ENCODE peak calls at places on chromosomes 4 and X, in five cellular contexts. F, B, U, H and P are unnamed samples.

GRCh38 chr4:172996571-172997216 is 171.9 kb upstream of the GALNT7 start:
- DNase-seq in F (no peak), U (no peak), H (no peak), B (no peak), P (peak)

GRCh38 chr4:4394644-4395043 is 7.7 kb downstream of the NSG1 start:
- DNase-seq in F (no peak), B (no peak), H (no peak), U (no peak), P (peak)

GRCh38 chrX:136627381-136627780 is 20.6 kb upstream of the CD40LG start:
- DNase-seq in U (no peak), F (no peak), B (no peak), H (no peak), P (no peak)

GRCh38 chr4:187235456-187236170 is 512.0 kb upstream of the FAT1 start:
- DNase-seq in H (no peak), U (no peak), F (no peak), B (no peak), P (no peak)

GRCh38 chrX:68648960-68649359 is 1.5 kb downstream of the STARD8 start:
- DNase-seq in B (no peak), H (peak), U (no peak), F (no peak), P (peak)

GRCh38 chrX:154738013-154738738 is 12.7 kb downstream of the GAB3 start:
- DNase-seq in F (peak), U (no peak), B (no peak), H (no peak), P (peak)

GRCh38 chr4:182775075-182775474 is 142.1 kb downstream of the DCTD start:
- DNase-seq in B (no peak), F (no peak), U (no peak), H (no peak), P (no peak)

GRCh38 chrX:1542994-1543725 is 6.2 kb upstream of the P2RY8 start:
- DNase-seq in U (no peak), H (no peak), F (no peak), B (no peak), P (no peak)

GRCh38 chrX:110509778-110510510 is 151.3 kb downstream of the RTL9 start:
- DNase-seq in B (no peak), H (peak), F (no peak), U (no peak), P (peak)

GRCh38 chr4:136920092-136920491 is 612.2 kb downstream of the PCDH18 start:
- DNase-seq in U (no peak), H (no peak), F (no peak), B (no peak), P (no peak)

GRCh38 chrX:43964936-43965335 is 8.3 kb downstream of the NDP start:
- DNase-seq in B (no peak), H (no peak), F (no peak), U (no peak), P (peak)

GRCh38 chrX:134255555-134255954 is 18.6 kb downstream of the CCDC160 start:
- DNase-seq in H (no peak), F (no peak), U (no peak), B (no peak), P (no peak)

GRCh38 chr4:8073206-8073863 is 85.3 kb downstream of the ABLIM2 start:
- DNase-seq in B (no peak), U (no peak), F (no peak), H (no peak), P (no peak)

GRCh38 chr4:135185256-135185655 is 983.7 kb upstream of the PABPC4L start:
- DNase-seq in F (no peak), U (no peak), B (no peak), H (peak), P (no peak)

GRCh38 chr4:185787926-185788679 is 23.9 kb downstream of the SORBS2 start:
- DNase-seq in U (no peak), H (no peak), F (no peak), B (no peak), P (no peak)

GRCh38 chrX:131671714-131672113 is 127.8 kb downstream of the OR13H1 start:
- DNase-seq in B (no peak), U (no peak), F (no peak), H (no peak), P (no peak)

GRCh38 chr4:157141976-157142375 is 66.0 kb downstream of the GLRB start:
- DNase-seq in B (no peak), F (no peak), H (no peak), U (no peak), P (no peak)